ENCODE peak calls at places on chromosomes 1 and 21, in seven cellular contexts. J, U, F, A, C, I and H are unnamed samples.

GRCh38 chr21:44909719-44910118 is 11.0 kb downstream of the ITGB2 start:
- DNase-seq in J (no peak), U (no peak), F (no peak), A (no peak), C (no peak), I (no peak), H (no peak)

GRCh38 chr1:178353524-178353923 is 143.2 kb downstream of the CLEC20A start:
- DNase-seq in J (no peak), U (no peak), F (no peak), A (no peak), C (no peak), I (no peak), H (no peak)

GRCh38 chr1:48999321-48999720 is 222.6 kb upstream of the BEND5 start:
- DNase-seq in J (no peak), U (no peak), F (no peak), A (no peak), C (no peak), I (no peak), H (no peak)

GRCh38 chr1:110165761-110166231 is 15.5 kb downstream of the SLC6A17 start:
- DNase-seq in J (no peak), U (no peak), F (no peak), A (no peak), C (no peak), I (no peak), H (no peak)

GRCh38 chr1:37477946-37478345 is 3.6 kb downstream of the ZC3H12A start:
- DNase-seq in J (no peak), U (no peak), F (no peak), A (no peak), C (no peak), I (no peak), H (no peak)

GRCh38 chr21:39637971-39638628 is 25.4 kb downstream of the B3GALT5 start:
- DNase-seq in J (no peak), U (no peak), F (no peak), A (no peak), C (no peak), I (no peak), H (no peak)

GRCh38 chr1:15116966-15117365 is 36.6 kb upstream of the TMEM51 start:
- DNase-seq in J (no peak), U (no peak), F (no peak), A (no peak), C (no peak), I (no peak), H (no peak)

GRCh38 chr1:100353988-100354387 is 1.7 kb downstream of the CDC14A start:
- DNase-seq in J (no peak), U (no peak), F (no peak), A (no peak), C (no peak), I (peak), H (no peak)

GRCh38 chr21:32934829-32935228 is 90.9 kb upstream of the OLIG2 start:
- DNase-seq in J (no peak), U (no peak), F (no peak), A (no peak), C (no peak), I (no peak), H (no peak)

GRCh38 chr1:162404550-162405160 is 7.3 kb downstream of the SH2D1B start:
- DNase-seq in J (no peak), U (no peak), F (no peak), A (no peak), C (no peak), I (no peak), H (no peak)

GRCh38 chr1:24688621-24689195 is 45.6 kb downstream of the SRRM1 start:
- DNase-seq in J (peak), U (peak), F (peak), A (peak), C (peak), I (peak), H (peak)

GRCh38 chr21:46411691-46412090 is 47.0 kb upstream of the DIP2A start:
- DNase-seq in J (no peak), U (no peak), F (no peak), A (no peak), C (no peak), I (no peak), H (no peak)

GRCh38 chr1:17128361-17128760 is 9.1 kb upstream of the PADI2 start:
- DNase-seq in J (no peak), U (no peak), F (no peak), A (no peak), C (no peak), I (no peak), H (no peak)

GRCh38 chr21:44737706-44738354 is 26.5 kb upstream of the TSPEAR start:
- DNase-seq in J (peak), U (no peak), F (no peak), A (no peak), C (no peak), I (no peak), H (no peak)